ENCODE peak calls at places on chromosomes 4 and X, in eight cellular contexts. One of them, this sample, is unnamed.

GRCh38 chr4:58961283-58961682 is 1851.1 kb upstream of the IGFBP7 start:
- DNase-seq in PC-9: no peak
- DNase-seq in lung: no peak
- DNase-seq in GM23338: no peak
- DNase-seq in endothelial cell: no peak
- DNase-seq in ovary: no peak
- DNase-seq in HCT116: no peak
- DNase-seq in K562: no peak
- DNase-seq in this sample: no peak

GRCh38 chr4:109574443-109574850 is 14.4 kb downstream of the MCUB start:
- DNase-seq in PC-9: peak
- DNase-seq in lung: no peak
- DNase-seq in GM23338: peak
- DNase-seq in endothelial cell: no peak
- DNase-seq in ovary: no peak
- DNase-seq in HCT116: no peak
- DNase-seq in K562: no peak
- DNase-seq in this sample: no peak

GRCh38 chr4:153465583-153465921 is 608 bp upstream of the TMEM131L start:
- DNase-seq in PC-9: peak
- DNase-seq in lung: peak
- DNase-seq in GM23338: peak
- DNase-seq in endothelial cell: peak
- DNase-seq in ovary: no peak
- DNase-seq in HCT116: peak
- DNase-seq in K562: peak
- DNase-seq in this sample: no peak

GRCh38 chr4:99950913-99951254 is 809 bp upstream of the H2AZ1 start:
- DNase-seq in PC-9: no peak
- DNase-seq in lung: no peak
- DNase-seq in GM23338: no peak
- DNase-seq in endothelial cell: no peak
- DNase-seq in ovary: no peak
- DNase-seq in HCT116: no peak
- DNase-seq in K562: no peak
- DNase-seq in this sample: no peak

GRCh38 chr4:7486101-7486500 is 51.4 kb upstream of the PSAPL1 start:
- DNase-seq in PC-9: no peak
- DNase-seq in lung: no peak
- DNase-seq in GM23338: no peak
- DNase-seq in endothelial cell: no peak
- DNase-seq in ovary: no peak
- DNase-seq in HCT116: no peak
- DNase-seq in K562: no peak
- DNase-seq in this sample: no peak

GRCh38 chrX:16222123-16222522 is 54.8 kb downstream of the MAGEB17 start:
- DNase-seq in PC-9: no peak
- DNase-seq in lung: no peak
- DNase-seq in GM23338: no peak
- DNase-seq in endothelial cell: no peak
- DNase-seq in ovary: no peak
- DNase-seq in HCT116: no peak
- DNase-seq in K562: no peak
- DNase-seq in this sample: no peak

GRCh38 chr4:174248407-174248806 is 35.1 kb downstream of the FBXO8 start:
- DNase-seq in PC-9: no peak
- DNase-seq in lung: no peak
- DNase-seq in GM23338: no peak
- DNase-seq in endothelial cell: no peak
- DNase-seq in ovary: no peak
- DNase-seq in HCT116: no peak
- DNase-seq in K562: no peak
- DNase-seq in this sample: no peak

GRCh38 chrX:111411591-111412371 is at the start of gene DCX:
- DNase-seq in PC-9: no peak
- DNase-seq in lung: no peak
- DNase-seq in GM23338: peak
- DNase-seq in endothelial cell: no peak
- DNase-seq in ovary: no peak
- DNase-seq in HCT116: no peak
- DNase-seq in K562: no peak
- DNase-seq in this sample: no peak

GRCh38 chr4:78923459-78924312 is 15.6 kb downstream of the PAQR3 start:
- DNase-seq in PC-9: no peak
- DNase-seq in lung: no peak
- DNase-seq in GM23338: no peak
- DNase-seq in endothelial cell: no peak
- DNase-seq in ovary: no peak
- DNase-seq in HCT116: no peak
- DNase-seq in K562: peak
- DNase-seq in this sample: no peak

GRCh38 chr4:122797405-122798094 is 29.1 kb upstream of the FGF2 start:
- DNase-seq in PC-9: no peak
- DNase-seq in lung: no peak
- DNase-seq in GM23338: no peak
- DNase-seq in endothelial cell: no peak
- DNase-seq in ovary: no peak
- DNase-seq in HCT116: no peak
- DNase-seq in K562: no peak
- DNase-seq in this sample: no peak

GRCh38 chr4:156971168-156971601 is 414 bp downstream of the PDGFC start:
- DNase-seq in PC-9: no peak
- DNase-seq in lung: peak
- DNase-seq in GM23338: peak
- DNase-seq in endothelial cell: peak
- DNase-seq in ovary: peak
- DNase-seq in HCT116: no peak
- DNase-seq in K562: no peak
- DNase-seq in this sample: no peak

GRCh38 chrX:3939967-3940610 is 226.6 kb upstream of the PRKX start:
- DNase-seq in PC-9: peak
- DNase-seq in lung: no peak
- DNase-seq in GM23338: peak
- DNase-seq in endothelial cell: no peak
- DNase-seq in ovary: no peak
- DNase-seq in HCT116: peak
- DNase-seq in K562: peak
- DNase-seq in this sample: no peak

GRCh38 chr4:47187608-47188007 is 156.2 kb downstream of the GABRB1 start:
- DNase-seq in PC-9: no peak
- DNase-seq in lung: no peak
- DNase-seq in GM23338: no peak
- DNase-seq in endothelial cell: no peak
- DNase-seq in ovary: no peak
- DNase-seq in HCT116: no peak
- DNase-seq in K562: no peak
- DNase-seq in this sample: no peak

GRCh38 chr4:20278195-20278594 is 26.5 kb downstream of the SLIT2 start:
- DNase-seq in PC-9: no peak
- DNase-seq in lung: no peak
- DNase-seq in GM23338: no peak
- DNase-seq in endothelial cell: no peak
- DNase-seq in ovary: no peak
- DNase-seq in HCT116: no peak
- DNase-seq in K562: no peak
- DNase-seq in this sample: no peak

GRCh38 chrX:122134291-122134690 is 1049.8 kb upstream of the GRIA3 start:
- DNase-seq in PC-9: no peak
- DNase-seq in lung: no peak
- DNase-seq in GM23338: no peak
- DNase-seq in endothelial cell: no peak
- DNase-seq in ovary: no peak
- DNase-seq in HCT116: no peak
- DNase-seq in K562: no peak
- DNase-seq in this sample: no peak

GRCh38 chr4:244471-244870 is 60.8 kb downstream of the ZNF732 start:
- DNase-seq in PC-9: no peak
- DNase-seq in lung: peak
- DNase-seq in GM23338: peak
- DNase-seq in endothelial cell: no peak
- DNase-seq in ovary: no peak
- DNase-seq in HCT116: peak
- DNase-seq in K562: peak
- DNase-seq in this sample: no peak

GRCh38 chrX:17713288-17713687 is 24.0 kb upstream of the SCML1 start:
- DNase-seq in PC-9: no peak
- DNase-seq in lung: no peak
- DNase-seq in GM23338: no peak
- DNase-seq in endothelial cell: no peak
- DNase-seq in ovary: no peak
- DNase-seq in HCT116: no peak
- DNase-seq in K562: no peak
- DNase-seq in this sample: no peak

GRCh38 chr4:113368056-113368455 is 318.6 kb downstream of the ANK2 start:
- DNase-seq in PC-9: no peak
- DNase-seq in lung: no peak
- DNase-seq in GM23338: no peak
- DNase-seq in endothelial cell: no peak
- DNase-seq in ovary: no peak
- DNase-seq in HCT116: no peak
- DNase-seq in K562: no peak
- DNase-seq in this sample: no peak

GRCh38 chr4:86730310-86730709 is 118.9 kb downstream of the SLC10A6 start:
- DNase-seq in PC-9: no peak
- DNase-seq in lung: no peak
- DNase-seq in GM23338: peak
- DNase-seq in endothelial cell: no peak
- DNase-seq in ovary: no peak
- DNase-seq in HCT116: no peak
- DNase-seq in K562: no peak
- DNase-seq in this sample: no peak

DNA sequence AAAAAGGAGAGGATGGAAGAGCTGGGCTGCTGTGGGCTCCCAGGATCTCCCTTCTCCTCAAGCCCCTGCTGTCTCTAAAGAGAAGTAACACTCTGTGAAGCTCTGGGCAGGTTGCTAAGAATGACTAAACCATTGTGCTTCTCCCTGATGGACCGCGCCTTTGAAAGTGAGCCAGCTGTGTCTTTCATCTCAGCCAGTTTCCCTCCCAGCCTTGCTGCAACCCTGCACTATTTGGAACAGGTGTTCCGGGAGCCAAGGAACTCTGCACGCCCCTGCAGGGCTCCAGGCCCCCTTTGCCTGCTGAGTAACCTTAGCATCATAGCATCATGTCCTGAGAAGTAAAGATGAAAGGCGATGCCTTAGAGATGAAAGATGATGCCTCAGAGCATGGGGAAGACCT is 39.7 kb downstream of the SMIM20 start:
- DNase-seq in PC-9: no peak
- DNase-seq in lung: no peak
- DNase-seq in GM23338: no peak
- DNase-seq in endothelial cell: no peak
- DNase-seq in ovary: no peak
- DNase-seq in HCT116: peak
- DNase-seq in K562: no peak
- DNase-seq in this sample: no peak
- TF ChIP-seq CTCF in PC-9: no peak
- TF ChIP-seq CTCF in lung: no peak
- TF ChIP-seq CTCF in GM23338: no peak
- TF ChIP-seq CTCF in endothelial cell: no peak
- TF ChIP-seq CTCF in ovary: no peak
- TF ChIP-seq CTCF in HCT116: peak
- TF ChIP-seq CTCF in K562: no peak
- TF ChIP-seq CTCF in this sample: no peak

GRCh38 chrX:7240929-7241328 is 93.0 kb upstream of the PUDP start:
- DNase-seq in PC-9: no peak
- DNase-seq in lung: no peak
- DNase-seq in GM23338: no peak
- DNase-seq in endothelial cell: no peak
- DNase-seq in ovary: no peak
- DNase-seq in HCT116: no peak
- DNase-seq in K562: no peak
- DNase-seq in this sample: no peak

GRCh38 chrX:7242613-7243012 is 94.7 kb upstream of the PUDP start:
- DNase-seq in PC-9: no peak
- DNase-seq in lung: no peak
- DNase-seq in GM23338: no peak
- DNase-seq in endothelial cell: no peak
- DNase-seq in ovary: no peak
- DNase-seq in HCT116: no peak
- DNase-seq in K562: no peak
- DNase-seq in this sample: no peak

GRCh38 chrX:7244400-7244799 is 96.4 kb upstream of the PUDP start:
- DNase-seq in PC-9: no peak
- DNase-seq in lung: no peak
- DNase-seq in GM23338: no peak
- DNase-seq in endothelial cell: no peak
- DNase-seq in ovary: no peak
- DNase-seq in HCT116: no peak
- DNase-seq in K562: no peak
- DNase-seq in this sample: no peak
- TF ChIP-seq CTCF in PC-9: no peak
- TF ChIP-seq CTCF in lung: no peak
- TF ChIP-seq CTCF in GM23338: no peak
- TF ChIP-seq CTCF in endothelial cell: no peak
- TF ChIP-seq CTCF in ovary: no peak
- TF ChIP-seq CTCF in HCT116: no peak
- TF ChIP-seq CTCF in K562: no peak
- TF ChIP-seq CTCF in this sample: no peak

DNA sequence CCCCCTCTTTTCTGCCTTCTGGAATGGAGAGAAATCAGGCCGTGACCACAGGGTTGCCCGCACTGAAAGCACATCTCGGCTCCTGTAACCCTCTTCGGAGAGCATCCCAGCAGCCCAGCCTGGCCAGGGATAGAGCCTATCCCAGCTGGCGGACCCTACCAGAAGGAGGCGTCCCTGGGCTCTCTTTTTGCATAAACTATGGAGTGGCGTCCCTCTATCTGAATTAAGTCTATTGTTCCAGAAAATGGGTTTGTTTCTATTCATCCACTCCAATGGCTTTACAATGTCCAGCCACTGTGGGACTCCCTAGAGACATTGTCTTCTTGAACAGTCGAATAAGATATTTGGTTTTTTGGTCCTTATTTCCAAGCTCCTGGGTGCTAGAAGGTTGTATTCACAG is 689 bp upstream of the NHSL2 start:
- DNase-seq in PC-9: no peak
- DNase-seq in lung: no peak
- DNase-seq in GM23338: peak
- DNase-seq in endothelial cell: peak
- DNase-seq in ovary: no peak
- DNase-seq in HCT116: no peak
- DNase-seq in K562: no peak
- DNase-seq in this sample: no peak
- TF ChIP-seq CTCF in PC-9: no peak
- TF ChIP-seq CTCF in lung: no peak
- TF ChIP-seq CTCF in GM23338: peak
- TF ChIP-seq CTCF in endothelial cell: no peak
- TF ChIP-seq CTCF in ovary: no peak
- TF ChIP-seq CTCF in HCT116: no peak
- TF ChIP-seq CTCF in K562: peak
- TF ChIP-seq CTCF in this sample: no peak

DNA sequence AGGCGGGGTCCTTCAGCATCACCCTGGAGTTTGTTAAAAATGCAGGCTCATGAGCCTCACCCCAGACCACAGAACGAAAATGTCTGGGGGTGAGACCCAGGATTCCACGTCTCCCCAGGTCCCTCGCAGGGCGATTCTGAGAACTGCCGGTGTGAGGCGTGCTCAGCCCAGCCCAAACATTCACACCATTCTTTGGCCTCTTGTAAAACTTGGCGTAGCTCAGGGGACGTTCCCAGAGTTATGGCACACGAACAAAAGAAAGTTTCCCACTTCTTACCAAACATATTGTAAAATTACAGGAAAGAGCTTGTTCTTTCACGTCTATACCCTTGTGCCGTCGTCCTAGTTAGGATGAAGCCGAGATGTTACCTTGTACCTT is 12.9 kb downstream of the CD99 start:
- DNase-seq in PC-9: no peak
- DNase-seq in lung: no peak
- DNase-seq in GM23338: peak
- DNase-seq in endothelial cell: no peak
- DNase-seq in ovary: no peak
- DNase-seq in HCT116: no peak
- DNase-seq in K562: no peak
- DNase-seq in this sample: no peak
- TF ChIP-seq CTCF in PC-9: no peak
- TF ChIP-seq CTCF in lung: no peak
- TF ChIP-seq CTCF in GM23338: peak
- TF ChIP-seq CTCF in endothelial cell: no peak
- TF ChIP-seq CTCF in ovary: no peak
- TF ChIP-seq CTCF in HCT116: no peak
- TF ChIP-seq CTCF in K562: peak
- TF ChIP-seq CTCF in this sample: no peak